ENCODE peak calls at places on chromosomes 16 and 17, in seven cellular contexts. D is posterior vena cava; F is T-helper 2 cell; M is stimulated activated naive CD4-positive, alpha-beta T cell treated with Interleukin-2 at 50 U/mL for 16 hours; B is T-cell; L is fibroblast of pulmonary artery; C is hippocampal formation. P is an unnamed sample.

GRCh38 chr16:49701867-49702494 is 153.9 kb downstream of the ZNF423 start:
- DNase-seq in D (peak; percentile 91), F (no peak), M (no peak), B (no peak), L (peak; percentile 71), C (no peak), P (no peak)

GRCh38 chr17:39094607-39095308 is 56.7 kb downstream of the PLXDC1 start:
- DNase-seq in D (no peak), F (no peak), M (no peak), B (no peak), L (no peak), C (no peak), P (peak; percentile 74)

GRCh38 chr17:43578699-43579569 is 32.8 kb upstream of the ETV4 start:
- DNase-seq in D (no peak), F (peak; percentile 6), M (peak; percentile 20), B (peak; percentile 7), L (peak; percentile 52), C (no peak), P (peak; percentile 9)

GRCh38 chr17:76384987-76385891 is 830 bp downstream of the SPHK1 start:
- DNase-seq in D (peak; percentile 94), F (peak; percentile 10), M (peak; percentile 24), B (no peak), L (peak; percentile 61), C (no peak), P (peak; percentile 18)

GRCh38 chr17:16939271-16939576 is 32.7 kb downstream of the TNFRSF13B start:
- DNase-seq in D (no peak), F (no peak), M (no peak), B (no peak), L (no peak), C (no peak), P (no peak)

GRCh38 chr17:81396278-81396721 is 1.0 kb downstream of the BAHCC1 start:
- DNase-seq in D (no peak), F (no peak), M (no peak), B (no peak), L (no peak), C (no peak), P (no peak)

GRCh38 chr17:53757559-53757958 is 65.2 kb upstream of the KIF2B start:
- DNase-seq in D (no peak), F (no peak), M (no peak), B (no peak), L (no peak), C (no peak), P (no peak)

GRCh38 chr17:9371019-9371418 is 204.6 kb downstream of the STX8 start:
- DNase-seq in D (no peak), F (no peak), M (no peak), B (no peak), L (peak; percentile 89), C (no peak), P (no peak)

GRCh38 chr16:85520853-85521736 is 92.0 kb upstream of the GSE1 start:
- DNase-seq in D (no peak), F (no peak), M (no peak), B (no peak), L (no peak), C (no peak), P (no peak)

GRCh38 chr17:17815436-17816200 is 21.2 kb downstream of the SREBF1 start:
- DNase-seq in D (no peak), F (no peak), M (no peak), B (no peak), L (no peak), C (no peak), P (no peak)

GRCh38 chr17:82287849-82288601 is 14.5 kb upstream of the CSNK1D start:
- DNase-seq in D (no peak), F (no peak), M (no peak), B (no peak), L (peak; percentile 93), C (no peak), P (no peak)

GRCh38 chr16:49592507-49593422 is 219.2 kb downstream of the C16orf78 start:
- DNase-seq in D (peak; percentile 52), F (no peak), M (no peak), B (no peak), L (peak; percentile 41), C (no peak), P (no peak)

GRCh38 chr17:57940653-57941329 is 14.4 kb downstream of the CUEDC1 start:
- DNase-seq in D (peak; percentile 59), F (no peak), M (no peak), B (no peak), L (no peak), C (peak; percentile 50), P (no peak)

GRCh38 chr17:56112086-56112485 is 41.2 kb upstream of the ANKFN1 start:
- DNase-seq in D (no peak), F (no peak), M (no peak), B (no peak), L (peak; percentile 1), C (no peak), P (no peak)

GRCh38 chr17:3870871-3871306 is 22.0 kb downstream of the CAMKK1 start:
- DNase-seq in D (no peak), F (no peak), M (no peak), B (no peak), L (peak; percentile 66), C (no peak), P (no peak)

GRCh38 chr16:30585022-30585399 is 486 bp downstream of the ZNF785 start:
- DNase-seq in D (no peak), F (no peak), M (no peak), B (no peak), L (peak; percentile 26), C (no peak), P (no peak)

GRCh38 chr16:70523621-70524405 is at the start of gene SF3B3:
- DNase-seq in D (peak; percentile 87), F (peak; percentile 43), M (peak; percentile 78), B (peak; percentile 59), L (peak; percentile 36), C (peak; percentile 91), P (peak; percentile 82)

GRCh38 chr16:58399718-58400633 is 7.7 kb downstream of the GINS3 start:
- DNase-seq in D (no peak), F (no peak), M (no peak), B (no peak), L (no peak), C (no peak), P (no peak)

GRCh38 chr17:1813088-1813487 is 16.6 kb downstream of the SMYD4 start:
- DNase-seq in D (no peak), F (no peak), M (no peak), B (no peak), L (peak; percentile 60), C (no peak), P (no peak)

P was measured in CD4-positive, alpha-beta memory T cell.